ENCODE peak calls at places on chromosomes 7 and 10, in ten cellular contexts. K is stimulated activated naive B cell treated with anti-CD40 and anti-IgM and Interleukin-4, amounts not matched to agents 10 μg/mL and 1 μg/mL and 100 μg/mL, for 72 hours; D is stimulated activated naive CD4-positive, alpha-beta T cell treated with Interleukin-2 at 50 U/mL for 16 hours; I is effector memory CD4-positive, alpha-beta T cell; T is substantia nigra; R is activated CD4-positive, alpha-beta T cell treated with anti-CD3 and anti-CD28 coated beads, Interleukin-2, amount 10 ng/mL, durations not matched to agents 7 days and 5 days; W is T-helper 17 cell; X is NCI-H2081; J is H9; S is NCI-H146. A is an unnamed sample.

GRCh38 chr10:85648279-85648754 is 718.3 kb downstream of the GRID1 start:
- DNase-seq in K (no peak), D (no peak), I (no peak), T (no peak), R (no peak), W (no peak), X (no peak), J (no peak), S (no peak), A (peak; percentile 73)

GRCh38 chr7:150909192-150909591 is 56.9 kb downstream of the AOC1 start:
- DNase-seq in K (no peak), D (peak; percentile 25), I (no peak), T (no peak), R (peak; percentile 73), W (no peak), X (no peak), J (no peak), S (no peak), A (no peak)

GRCh38 chr10:9302142-9302746 is 1247.8 kb downstream of the GATA3 start:
- DNase-seq in K (no peak), D (no peak), I (no peak), T (peak; percentile 3), R (peak; percentile 50), W (no peak), X (peak; percentile 48), J (no peak), S (peak; percentile 77), A (peak; percentile 74)

GRCh38 chr7:50806143-50806542 is 23.4 kb upstream of the GRB10 start:
- DNase-seq in K (no peak), D (no peak), I (no peak), T (no peak), R (no peak), W (no peak), X (no peak), J (no peak), S (peak; percentile 60), A (no peak)

GRCh38 chr7:91767820-91768219 is 112.7 kb downstream of the MTERF1 start:
- DNase-seq in K (no peak), D (no peak), I (no peak), T (no peak), R (no peak), W (no peak), X (no peak), J (peak; percentile 55), S (no peak), A (no peak)

GRCh38 chr10:58868736-58869435 is 307.6 kb upstream of the PHYHIPL start:
- DNase-seq in K (no peak), D (no peak), I (no peak), T (no peak), R (no peak), W (no peak), X (no peak), J (no peak), S (no peak), A (no peak)

GRCh38 chr7:140625908-140626868 is 14.4 kb downstream of the DENND2A start:
- DNase-seq in K (no peak), D (no peak), I (no peak), T (peak; percentile 76), R (no peak), W (no peak), X (peak; percentile 37), J (peak; percentile 94), S (peak; percentile 92), A (peak; percentile 84)

GRCh38 chr7:121244120-121244865 is 84.5 kb upstream of the WNT16 start:
- DNase-seq in K (no peak), D (no peak), I (no peak), T (no peak), R (no peak), W (no peak), X (peak; percentile 20), J (no peak), S (peak; percentile 1), A (no peak)

GRCh38 chr10:51416494-51416893 is 282.9 kb downstream of the CSTF2T start:
- DNase-seq in K (no peak), D (no peak), I (no peak), T (no peak), R (no peak), W (no peak), X (no peak), J (no peak), S (no peak), A (no peak)

GRCh38 chr10:26887611-26888215 is 27.0 kb upstream of the ABI1 start:
- DNase-seq in K (no peak), D (no peak), I (no peak), T (no peak), R (no peak), W (no peak), X (no peak), J (no peak), S (no peak), A (no peak)

A was measured in MCF 10A.